ENCODE peak calls at places on chromosomes 11 and 22, in four cellular contexts. M, U, F and X are unnamed samples.

GRCh38 chr11:19867064-19867463 is 154.4 kb downstream of the NAV2 start:
- DNase-seq in M (no peak), U (no peak), F (no peak), X (no peak)

GRCh38 chr11:121575250-121575962 is 122.6 kb upstream of the SORL1-AS1 start:
- DNase-seq in M (peak; percentile 32), U (peak; percentile 29), F (peak; percentile 60), X (peak; percentile 29)

GRCh38 chr11:20162340-20162739 is 2.1 kb upstream of the DBX1 start:
- DNase-seq in M (no peak), U (no peak), F (no peak), X (no peak)

GRCh38 chr11:24679686-24680318 is 182.9 kb downstream of the LUZP2 start:
- DNase-seq in M (no peak), U (no peak), F (no peak), X (no peak)

GRCh38 chr22:49930596-49931412 is 12.4 kb downstream of the CRELD2 start:
- DNase-seq in M (peak; percentile 87), U (no peak), F (peak; percentile 73), X (peak; percentile 79)

GRCh38 chr22:34437140-34437539 is 516.9 kb upstream of the LARGE1 start:
- DNase-seq in M (no peak), U (no peak), F (no peak), X (no peak)

GRCh38 chr11:75845324-75845723 is 30.3 kb downstream of the UVRAG start:
- DNase-seq in M (no peak), U (no peak), F (no peak), X (no peak)

GRCh38 chr22:39152511-39153219 is at the start of gene CBX7:
- DNase-seq in M (peak; percentile 97), U (peak; percentile 47), F (peak; percentile 89), X (peak; percentile 91)

GRCh38 chr11:77580712-77581337 is 8.9 kb upstream of the AQP11 start:
- DNase-seq in M (no peak), U (no peak), F (peak; percentile 24), X (no peak)

GRCh38 chr11:76415073-76415472 is 29.7 kb upstream of the EMSY start:
- DNase-seq in M (no peak), U (no peak), F (no peak), X (no peak)

GRCh38 chr11:70530010-70530409 is 131.7 kb downstream of the CTTN start:
- DNase-seq in M (no peak), U (no peak), F (no peak), X (no peak)

GRCh38 chr11:87156970-87157369 is 119.2 kb downstream of the TMEM135 start:
- DNase-seq in M (no peak), U (no peak), F (no peak), X (no peak)

GRCh38 chr11:105227363-105227762 is 87.8 kb upstream of the CARD18 start:
- DNase-seq in M (no peak), U (no peak), F (no peak), X (no peak)

GRCh38 chr11:126339866-126340434 is 15.5 kb upstream of the ST3GAL4 start:
- DNase-seq in M (peak; percentile 66), U (no peak), F (no peak), X (no peak)

GRCh38 chr22:30170126-30170525 is 76.4 kb downstream of the LIF start:
- DNase-seq in M (no peak), U (no peak), F (no peak), X (no peak)

GRCh38 chr11:6443269-6444003 is 2.6 kb upstream of the HPX start:
- DNase-seq in M (peak; percentile 63), U (no peak), F (peak; percentile 65), X (peak; percentile 42)

GRCh38 chr11:77819921-77820564 is 479 bp downstream of the RSF1 start:
- DNase-seq in M (peak; percentile 31), U (no peak), F (peak; percentile 61), X (peak; percentile 37)

GRCh38 chr11:34468209-34468841 is 29.6 kb downstream of the CAT start:
- DNase-seq in M (peak; percentile 33), U (no peak), F (peak; percentile 30), X (no peak)

GRCh38 chr11:30511408-30511807 is 74.7 kb downstream of the MPPED2 start:
- DNase-seq in M (no peak), U (no peak), F (no peak), X (no peak)

DNA sequence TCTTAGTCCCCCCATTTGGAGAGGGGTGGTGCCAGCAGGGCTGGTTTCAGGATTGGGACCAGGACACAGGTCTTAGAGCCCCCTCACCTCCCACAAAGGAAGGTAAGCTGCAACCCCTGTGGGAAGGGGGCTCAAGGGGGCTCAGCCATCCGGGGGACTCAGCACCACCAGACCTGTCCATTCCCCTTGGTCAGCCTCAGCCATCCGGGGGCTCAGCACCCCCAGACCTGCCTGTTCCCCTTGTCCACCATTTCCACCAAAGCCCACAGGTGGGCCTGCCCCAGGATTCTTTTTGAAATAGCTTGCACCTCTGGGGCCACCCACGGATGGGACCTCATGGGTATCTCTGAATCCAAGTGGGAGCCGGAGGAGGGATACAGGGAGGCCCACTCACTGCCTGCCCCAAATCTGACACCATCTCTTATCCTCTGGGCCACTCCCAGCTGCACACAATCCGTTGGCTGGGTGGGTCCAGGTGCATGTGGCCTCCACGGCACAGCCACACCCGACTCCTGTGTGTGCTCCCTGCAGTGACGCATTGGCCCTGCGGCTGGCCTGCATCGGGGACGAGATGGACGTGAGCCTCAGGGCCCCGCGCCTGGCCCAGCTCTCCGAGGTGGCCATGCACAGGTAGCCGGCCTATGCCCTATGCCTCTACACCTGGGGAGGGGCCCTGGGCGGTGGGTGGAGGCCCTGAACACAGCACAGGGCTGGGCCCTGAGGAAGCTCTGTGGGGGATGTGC is 15.9 kb downstream of the MCAT start:
- DNase-seq in M (peak; percentile 78), U (no peak), F (no peak), X (no peak)
- H3K27ac ChIP-seq in M (peak overlapping the region; percentile 75), U (peak overlapping the region; percentile 39), F (peak overlapping the region; percentile 39), X (no peak overlapping the region)

GRCh38 chr11:120215634-120216033 is 4.8 kb downstream of the OAF start:
- DNase-seq in M (peak; percentile 43), U (no peak), F (peak; percentile 80), X (no peak)

GRCh38 chr11:120212259-120212888 is 1.5 kb downstream of the OAF start:
- DNase-seq in M (no peak), U (no peak), F (peak; percentile 29), X (no peak)

GRCh38 chr11:120216426-120217102 is 5.7 kb downstream of the OAF start:
- DNase-seq in M (no peak), U (no peak), F (no peak), X (no peak)

GRCh38 chr11:120212926-120213325 is 2.1 kb downstream of the OAF start:
- DNase-seq in M (no peak), U (no peak), F (peak; percentile 33), X (no peak)

GRCh38 chr11:120214581-120214980 is 3.7 kb downstream of the OAF start:
- DNase-seq in M (no peak), U (no peak), F (no peak), X (no peak)
- H3K27ac ChIP-seq in M (no peak overlapping the region), U (no peak overlapping the region), F (no peak overlapping the region), X (no peak overlapping the region)

GRCh38 chr11:96272542-96273306 is 70.3 kb downstream of the MAML2 start:
- DNase-seq in M (peak; percentile 55), U (no peak), F (peak; percentile 72), X (no peak)
- H3K27ac ChIP-seq in M (no peak overlapping the region), U (no peak overlapping the region), F (no peak overlapping the region), X (no peak overlapping the region)

GRCh38 chr22:36324414-36324813 is 63.4 kb downstream of the MYH9 start:
- DNase-seq in M (no peak), U (no peak), F (no peak), X (no peak)
- H3K27ac ChIP-seq in M (peak overlapping the region; percentile 73), U (peak overlapping the region; percentile 82), F (peak overlapping the region; percentile 99), X (peak overlapping the region; percentile 82)

GRCh38 chr11:111960916-111961315 is 23.8 kb downstream of the DIXDC1 start:
- DNase-seq in M (peak; percentile 70), U (no peak), F (no peak), X (no peak)
- H3K27ac ChIP-seq in M (peak overlapping the region; percentile 28), U (no peak overlapping the region), F (no peak overlapping the region), X (no peak overlapping the region)

GRCh38 chr11:69123593-69124545 is 31.9 kb upstream of the SMIM38 start:
- DNase-seq in M (no peak), U (no peak), F (no peak), X (no peak)
- H3K27ac ChIP-seq in M (peak overlapping the region; percentile 82), U (no peak overlapping the region), F (no peak overlapping the region), X (peak overlapping the region; percentile 67)

GRCh38 chr11:47330002-47330911 is 22.2 kb downstream of the MYBPC3 start:
- DNase-seq in M (peak; percentile 64), U (no peak), F (no peak), X (no peak)

GRCh38 chr11:47328449-47329390 is 23.8 kb downstream of the MYBPC3 start:
- DNase-seq in M (no peak), U (no peak), F (no peak), X (no peak)

GRCh38 chr11:47331454-47332302 is 20.8 kb downstream of the MYBPC3 start:
- DNase-seq in M (peak; percentile 77), U (no peak), F (no peak), X (no peak)

GRCh38 chr11:47327949-47328348 is 24.6 kb downstream of the MYBPC3 start:
- DNase-seq in M (no peak), U (no peak), F (no peak), X (no peak)

GRCh38 chr11:47329431-47329993 is 23.0 kb downstream of the MYBPC3 start:
- DNase-seq in M (no peak), U (no peak), F (no peak), X (no peak)
- H3K27ac ChIP-seq in M (no peak overlapping the region), U (no peak overlapping the region), F (no peak overlapping the region), X (no peak overlapping the region)

GRCh38 chr11:96315476-96315875 is 27.5 kb downstream of the MAML2 start:
- DNase-seq in M (no peak), U (no peak), F (no peak), X (no peak)
- H3K27ac ChIP-seq in M (no peak overlapping the region), U (no peak overlapping the region), F (no peak overlapping the region), X (no peak overlapping the region)

DNA sequence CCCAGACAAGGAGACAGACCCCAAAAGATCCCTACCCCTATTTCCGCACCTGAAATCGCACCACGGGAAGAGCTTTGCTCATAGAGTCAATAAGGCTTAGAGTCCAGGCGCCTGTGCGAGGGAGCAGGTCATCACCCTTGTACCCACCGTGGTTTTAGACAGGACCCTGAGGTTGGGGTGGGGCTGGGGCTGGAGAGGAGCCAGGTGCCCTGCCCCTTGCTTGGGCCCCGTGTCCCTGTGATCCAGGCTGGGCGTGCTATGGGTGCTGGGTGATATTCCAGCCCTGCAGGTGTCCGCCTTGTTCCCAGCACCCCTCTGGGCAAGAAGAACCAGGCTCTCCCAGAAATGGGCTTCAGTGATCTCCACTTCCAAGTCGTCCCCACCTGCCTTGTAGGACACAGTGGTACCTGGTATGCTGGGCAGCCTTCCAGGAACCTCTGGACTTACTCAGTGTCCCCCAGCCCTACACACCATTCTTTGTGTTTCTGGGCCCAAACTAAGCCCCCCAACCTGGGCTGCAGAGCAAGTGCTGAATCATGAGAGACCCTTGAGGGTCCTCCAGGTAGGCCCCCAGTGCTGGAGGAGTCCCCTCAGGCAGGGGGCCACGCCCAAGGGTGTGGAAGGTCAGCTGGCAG is 4.5 kb downstream of the CD81 start:
- DNase-seq in M (no peak), U (no peak), F (no peak), X (no peak)
- H3K27ac ChIP-seq in M (peak overlapping the region; percentile 5), U (no peak overlapping the region), F (no peak overlapping the region), X (peak overlapping the region; percentile 87)